ENCODE peak calls at places on chromosomes 5 and 9, in nine cellular contexts. A is MV-4-11; H is adrenal gland; B is activated CD8-positive, alpha-beta memory T cell treated with anti-CD3 and anti-CD28 coated beads for 24 hours; E is stimulated activated CD4-positive, alpha-beta T cell treated with anti-CD3 and anti-CD28 coated beads, Interleukin-15, amount 100 ng/mL, for 1 hour; U is activated T-helper 1 cell treated with Interleukin-2 at 50 U/mL for 16 hours; W is NCI-H774; V is smooth muscle cell of the brain vasculature; D is ovary. Z is an unnamed sample.

GRCh38 chr5:138340008-138340407 is 1.9 kb downstream of the FAM53C start:
- DNase-seq in A (no peak), H (no peak), B (no peak), E (no peak), U (no peak), W (no peak), V (no peak), D (no peak), Z (no peak)

GRCh38 chr9:26264709-26265601 is 586.7 kb upstream of the TUSC1 start:
- DNase-seq in A (no peak), H (no peak), B (no peak), E (no peak), U (no peak), W (no peak), V (no peak), D (no peak), Z (peak)

GRCh38 chr9:128912270-128912853 is 8.4 kb upstream of the PHYHD1 start:
- DNase-seq in A (no peak), H (no peak), B (no peak), E (no peak), U (no peak), W (no peak), V (no peak), D (no peak), Z (peak)

GRCh38 chr5:96616801-96617200 is 45.4 kb upstream of the CAST start:
- DNase-seq in A (no peak), H (no peak), B (no peak), E (no peak), U (no peak), W (no peak), V (no peak), D (no peak), Z (no peak)

GRCh38 chr5:14465086-14465485 is 116.5 kb upstream of the OTULINL start:
- DNase-seq in A (no peak), H (no peak), B (no peak), E (no peak), U (no peak), W (no peak), V (no peak), D (no peak), Z (no peak)

GRCh38 chr9:134871941-134872340 is 8.7 kb upstream of the FCN2 start:
- DNase-seq in A (no peak), H (no peak), B (no peak), E (no peak), U (no peak), W (no peak), V (no peak), D (peak), Z (no peak)

GRCh38 chr9:77271023-77271690 is 93.8 kb downstream of the VPS13A start:
- DNase-seq in A (no peak), H (no peak), B (no peak), E (no peak), U (no peak), W (no peak), V (no peak), D (no peak), Z (no peak)

GRCh38 chr5:1661831-1662558 is 137.6 kb downstream of the MRPL36 start:
- DNase-seq in A (no peak), H (no peak), B (peak), E (no peak), U (no peak), W (no peak), V (no peak), D (no peak), Z (peak)

GRCh38 chr5:10454591-10455272 is 13.1 kb downstream of the ROPN1L start:
- DNase-seq in A (no peak), H (no peak), B (no peak), E (no peak), U (no peak), W (no peak), V (no peak), D (no peak), Z (peak)

GRCh38 chr9:114684036-114684435 is 2.0 kb upstream of the TEX48 start:
- DNase-seq in A (no peak), H (no peak), B (no peak), E (no peak), U (no peak), W (no peak), V (no peak), D (no peak), Z (no peak)

GRCh38 chr5:122673343-122673742 is 101.5 kb upstream of the SNX2 start:
- DNase-seq in A (no peak), H (peak), B (no peak), E (no peak), U (no peak), W (no peak), V (no peak), D (peak), Z (no peak)

GRCh38 chr5:131416729-131417128 is 152.9 kb downstream of the CDC42SE2 start:
- DNase-seq in A (peak), H (no peak), B (no peak), E (no peak), U (no peak), W (no peak), V (no peak), D (no peak), Z (no peak)

GRCh38 chr9:117377046-117377445 is 37.8 kb downstream of the ASTN2 start:
- DNase-seq in A (no peak), H (no peak), B (no peak), E (no peak), U (no peak), W (no peak), V (no peak), D (no peak), Z (no peak)

GRCh38 chr5:71740015-71740753 is 21.1 kb downstream of the CARTPT start:
- DNase-seq in A (no peak), H (no peak), B (no peak), E (no peak), U (no peak), W (no peak), V (no peak), D (no peak), Z (no peak)

GRCh38 chr5:108101816-108102215 is 280.1 kb downstream of the FBXL17 start:
- DNase-seq in A (no peak), H (no peak), B (no peak), E (no peak), U (no peak), W (no peak), V (no peak), D (no peak), Z (no peak)